ENCODE peak calls at places on chromosomes 5 and 9, in eight cellular contexts. K is CD8-positive, alpha-beta memory T cell; D is astrocyte of the spinal cord; Z is HCT116; I is GM06990; O is endodermal cell; X is mesendoderm; V is GM23338. U is an unnamed sample.

GRCh38 chr9:124758061-124758460 is 13.1 kb downstream of the NR6A1 start:
- DNase-seq in X (peak), O (peak), V (peak), Z (no peak), K (no peak), D (no peak), I (no peak), U (no peak)

GRCh38 chr9:137807721-137808703 is 69.6 kb upstream of the CACNA1B start:
- DNase-seq in Z (no peak), O (no peak), V (no peak), I (no peak), D (no peak), K (peak), X (no peak), U (no peak)

GRCh38 chr9:129639756-129640085 is 2.2 kb downstream of the ASB6 start:
- DNase-seq in X (no peak), D (no peak), K (no peak), Z (no peak), O (no peak), V (no peak), I (no peak), U (no peak)

GRCh38 chr9:133873006-133873780 is 118.9 kb downstream of the VAV2 start:
- DNase-seq in D (no peak), X (no peak), I (no peak), V (no peak), K (no peak), Z (no peak), O (no peak), U (no peak)

GRCh38 chr5:134465856-134466240 is 54.2 kb upstream of the CDKN2AIPNL start:
- DNase-seq in K (peak), D (peak), V (peak), X (peak), Z (peak), O (peak), I (peak), U (peak)

GRCh38 chr9:38232895-38233294 is 159.6 kb upstream of the ALDH1B1 start:
- DNase-seq in O (peak), Z (no peak), V (no peak), X (no peak), K (no peak), D (no peak), I (no peak), U (no peak)

GRCh38 chr9:89195149-89195797 is 16.7 kb upstream of the SHC3 start:
- DNase-seq in D (no peak), X (peak), Z (no peak), O (no peak), I (no peak), K (no peak), V (no peak), U (no peak)

GRCh38 chr5:153456354-153456753 is 34.1 kb upstream of the GRIA1 start:
- DNase-seq in V (peak), O (no peak), Z (no peak), X (peak), K (no peak), D (no peak), I (no peak), U (no peak)

GRCh38 chr5:143646961-143647360 is 165.0 kb upstream of the HMHB1 start:
- DNase-seq in X (no peak), I (no peak), D (no peak), V (no peak), Z (no peak), K (no peak), O (no peak), U (no peak)

GRCh38 chr5:169703803-169704202 is 66.7 kb downstream of the DOCK2 start:
- DNase-seq in I (no peak), D (no peak), O (no peak), Z (no peak), K (no peak), X (peak), V (no peak), U (no peak)

GRCh38 chr5:17216974-17217325 is 481 bp upstream of the BASP1 start:
- DNase-seq in D (peak), Z (no peak), O (peak), K (no peak), V (peak), I (no peak), X (peak), U (no peak)

GRCh38 chr5:14895301-14895700 is 23.7 kb upstream of the ANKH start:
- DNase-seq in I (no peak), Z (no peak), K (no peak), D (no peak), X (no peak), V (no peak), O (no peak), U (no peak)

GRCh38 chr5:139458580-139459407 is 3.7 kb downstream of the ECSCR start:
- DNase-seq in K (peak), X (no peak), I (peak), Z (no peak), V (no peak), D (peak), O (peak), U (peak)

GRCh38 chr5:112720576-112720975 is 17.1 kb upstream of the APC start:
- DNase-seq in V (no peak), K (no peak), X (no peak), I (no peak), O (no peak), Z (no peak), D (no peak), U (no peak)

GRCh38 chr9:79651251-79651795 is 79.6 kb downstream of the TLE4 start:
- DNase-seq in X (no peak), I (no peak), O (no peak), Z (no peak), K (no peak), D (peak), V (peak), U (no peak)

GRCh38 chr5:122195784-122196394 is 66.5 kb downstream of the ZNF474 start:
- DNase-seq in V (peak), Z (peak), X (peak), O (peak), I (no peak), K (no peak), D (peak), U (no peak)

GRCh38 chr9:35923927-35924763 is 14.9 kb downstream of the SPAAR start:
- DNase-seq in K (no peak), I (no peak), D (peak), Z (peak), V (no peak), X (no peak), O (no peak), U (no peak)

GRCh38 chr5:31476607-31477200 is 55.2 kb downstream of the DROSHA start:
- DNase-seq in K (no peak), X (no peak), O (no peak), D (no peak), V (no peak), Z (no peak), I (no peak), U (no peak)

GRCh38 chr9:76699966-76700365 is 64.3 kb upstream of the PCA3 start:
- DNase-seq in I (no peak), V (no peak), D (peak), Z (no peak), X (no peak), O (no peak), K (no peak), U (no peak)

GRCh38 chr5:33816791-33817190 is 75.0 kb downstream of the ADAMTS12 start:
- DNase-seq in O (no peak), I (no peak), Z (no peak), V (no peak), K (no peak), X (no peak), D (peak), U (no peak)

GRCh38 chr9:77839459-77840140 is 191.5 kb upstream of the GNA14 start:
- DNase-seq in X (no peak), I (no peak), K (no peak), V (no peak), O (no peak), D (peak), Z (peak), U (no peak)

GRCh38 chr9:93677641-93678136 is 101.3 kb downstream of the PHF2 start:
- DNase-seq in K (no peak), O (peak), I (no peak), X (no peak), D (no peak), V (no peak), Z (no peak), U (no peak)

DNA sequence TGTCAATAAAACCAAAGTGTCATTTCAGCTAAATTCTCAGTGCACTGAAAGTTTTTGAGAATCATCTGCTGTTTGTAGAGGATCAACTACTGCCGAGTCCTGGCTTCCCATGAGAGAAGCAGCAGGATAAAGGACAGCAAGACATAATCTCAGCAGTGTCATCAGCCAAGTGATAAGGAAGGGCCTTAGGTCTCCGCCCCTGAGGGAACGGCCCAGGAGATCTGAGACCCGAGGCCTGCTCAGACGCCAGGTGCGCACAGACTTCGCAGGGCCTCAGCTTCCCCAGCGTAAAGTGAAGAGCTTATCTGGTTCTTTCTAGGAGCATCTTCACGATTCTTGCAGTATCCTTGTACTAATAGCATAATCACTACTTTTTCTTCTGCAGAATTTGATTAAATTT is 2.4 kb downstream of the GFPT2 start:
- DNase-seq in O (peak), Z (no peak), I (no peak), K (no peak), D (no peak), V (no peak), X (peak), U (no peak)
- H3K4me3 ChIP-seq in O (peak), Z (no peak), I (no peak), K (no peak), D (peak), V (peak), X (no peak), U (no peak)

GRCh38 chr5:3602713-3603502 is 7.3 kb downstream of the IRX1 start:
- DNase-seq in X (peak), O (peak), V (peak), I (no peak), D (peak), K (no peak), Z (no peak), U (no peak)

GRCh38 chr5:3600106-3600997 is 4.7 kb downstream of the IRX1 start:
- DNase-seq in Z (no peak), I (no peak), V (peak), D (peak), O (peak), X (peak), K (no peak), U (no peak)

GRCh38 chr5:3601060-3601710 is 5.6 kb downstream of the IRX1 start:
- DNase-seq in O (no peak), Z (no peak), V (no peak), D (peak), X (no peak), I (no peak), K (no peak), U (no peak)

GRCh38 chr5:3604501-3604900 is 8.9 kb downstream of the IRX1 start:
- DNase-seq in I (no peak), X (no peak), O (no peak), K (no peak), Z (no peak), D (peak), V (no peak), U (no peak)

DNA sequence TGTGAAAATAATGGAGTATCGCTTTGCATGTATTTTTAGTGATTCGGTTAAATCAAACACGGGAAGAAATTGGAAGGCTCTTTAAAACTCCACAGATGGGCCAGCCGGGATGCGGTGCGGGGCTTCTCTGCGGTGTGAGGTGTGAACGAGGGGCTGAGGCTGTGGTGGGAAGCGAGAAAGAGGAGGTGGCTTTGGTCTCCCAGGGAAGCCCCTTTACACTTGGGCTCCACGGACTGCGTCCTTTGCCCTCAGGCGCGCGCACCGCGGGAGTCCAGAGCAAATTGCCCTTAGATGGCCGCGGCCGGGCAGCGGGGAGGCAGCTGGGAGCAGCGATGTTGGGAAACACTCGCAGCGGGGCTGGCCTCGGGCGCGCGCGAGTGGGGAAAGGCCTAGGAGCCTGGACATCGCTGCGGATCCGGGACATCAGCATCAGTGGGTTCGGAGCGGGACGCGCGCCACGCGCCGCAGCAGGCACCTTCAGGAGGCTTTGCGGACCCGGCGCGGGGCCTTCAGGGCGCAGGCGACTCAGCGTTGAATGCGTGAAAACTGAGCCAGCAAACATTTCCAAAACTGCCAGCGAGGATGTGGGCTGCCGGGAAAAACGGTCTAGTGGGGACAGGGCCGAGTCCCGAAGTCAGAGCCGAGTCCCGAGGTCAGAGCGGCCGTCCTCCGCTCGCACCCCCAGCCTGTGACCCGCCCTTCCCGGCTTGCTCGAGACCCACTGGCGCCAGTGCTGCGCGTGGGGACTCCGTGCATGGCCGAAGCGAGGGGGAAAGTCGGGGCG is 6.5 kb downstream of the IRX1 start:
- DNase-seq in V (no peak), D (peak), I (no peak), X (peak), O (peak), Z (no peak), K (no peak), U (no peak)
- H3K4me3 ChIP-seq in V (peak), D (no peak), I (no peak), X (no peak), O (no peak), Z (no peak), K (no peak), U (no peak)

GRCh38 chr5:26700759-26701384 is 337.5 kb downstream of the CDH9 start:
- DNase-seq in I (no peak), D (peak), K (no peak), O (peak), V (peak), X (peak), Z (no peak), U (no peak)
- H3K4me3 ChIP-seq in I (no peak), D (no peak), K (no peak), O (no peak), V (no peak), X (no peak), Z (no peak), U (no peak)

GRCh38 chr9:14992516-14992915 is 82.3 kb upstream of the FREM1 start:
- DNase-seq in X (no peak), I (no peak), V (no peak), Z (no peak), K (no peak), O (peak), D (peak), U (no peak)

GRCh38 chr9:14994738-14995137 is 84.5 kb upstream of the FREM1 start:
- DNase-seq in V (no peak), Z (no peak), O (no peak), D (no peak), K (no peak), I (no peak), X (no peak), U (no peak)

GRCh38 chr9:14992025-14992424 is 81.8 kb upstream of the FREM1 start:
- DNase-seq in D (no peak), Z (no peak), K (peak), V (no peak), O (no peak), I (no peak), X (no peak), U (no peak)

GRCh38 chr9:14993061-14993800 is 83.0 kb upstream of the FREM1 start:
- DNase-seq in X (peak), V (peak), K (peak), D (peak), Z (no peak), O (peak), I (no peak), U (no peak)

GRCh38 chr9:14993891-14994554 is 83.8 kb upstream of the FREM1 start:
- DNase-seq in X (no peak), Z (no peak), I (no peak), V (peak), D (no peak), K (peak), O (no peak), U (no peak)
- H3K4me3 ChIP-seq in X (no peak), Z (no peak), I (no peak), V (peak), D (peak), K (peak), O (peak), U (no peak)

DNA sequence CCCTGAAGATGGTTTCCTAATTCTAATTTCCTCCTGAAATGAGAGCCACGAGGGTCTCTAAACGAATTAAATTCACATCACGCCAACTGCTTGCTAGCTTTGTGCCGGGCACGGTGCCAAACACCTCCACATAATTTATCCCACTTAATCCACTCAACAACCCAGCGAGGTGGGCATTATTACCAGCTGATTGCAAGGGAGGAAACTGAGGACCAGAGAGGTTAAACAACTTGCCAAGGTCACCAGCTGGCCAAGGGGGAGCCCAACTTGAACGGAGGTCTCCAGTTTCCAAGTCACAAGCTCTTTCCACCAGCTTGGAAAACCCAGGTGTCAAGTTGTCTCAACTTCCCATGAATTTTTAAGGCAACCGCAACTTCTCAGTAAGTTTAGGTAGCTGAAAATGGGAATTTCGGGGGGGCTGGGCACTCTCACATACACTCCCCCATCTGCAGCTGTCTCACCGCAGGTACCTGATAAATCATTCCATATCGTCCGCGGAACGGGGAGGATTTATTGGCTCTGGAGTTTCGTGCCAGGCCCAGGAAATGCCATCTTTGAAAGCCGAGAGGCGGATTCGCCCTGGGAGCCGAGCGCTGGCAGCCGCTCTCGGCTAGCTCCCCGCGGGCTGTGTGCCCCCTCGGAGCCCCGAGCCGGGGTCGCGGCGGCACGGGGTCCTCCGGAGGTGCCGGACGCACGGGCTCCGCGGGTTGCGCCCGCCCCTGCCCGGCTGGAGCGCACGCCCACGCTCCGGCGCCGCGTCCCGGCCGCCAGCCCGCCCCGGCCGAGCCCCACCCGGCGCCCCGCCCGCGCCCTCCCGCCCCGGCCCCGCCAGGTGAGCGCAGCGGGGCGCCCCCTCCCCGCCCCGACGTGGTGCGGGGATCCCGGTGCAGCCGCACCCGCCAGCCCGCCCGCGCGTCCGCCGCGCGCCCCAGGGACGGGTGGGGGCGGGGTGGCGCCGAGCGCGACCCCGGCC is 628 bp downstream of the PTPN3 start:
- DNase-seq in I (no peak), O (peak), V (peak), D (no peak), K (no peak), X (no peak), Z (no peak), U (no peak)
- H3K4me3 ChIP-seq in I (no peak), O (peak), V (peak), D (peak), K (no peak), X (peak), Z (peak), U (no peak)

U was measured in GM12864.